ENCODE peak calls at places on chromosomes 12 and 14, in six cellular contexts. E, U, X, L, B and G are unnamed samples. For H3F3A, the result is how much of the 10 kb centered on the place peaks cover.

GRCh38 chr14:93898081-93898611 is 29.0 kb upstream of the FAM181A start:
- DNase-seq in X (no peak), E (no peak), B (no peak), U (no peak), L (no peak), G (no peak)

GRCh38 chr12:65631621-65632111 is 192.6 kb upstream of the HMGA2 start:
- DNase-seq in U (no peak), X (no peak), E (no peak), B (no peak), L (peak), G (peak)

GRCh38 chr12:19074700-19075099 is 54.8 kb upstream of the PLEKHA5 start:
- DNase-seq in X (no peak), U (no peak), E (no peak), B (no peak), L (peak), G (peak)

GRCh38 chr12:111436811-111437210 is 31.1 kb downstream of the SH2B3 start:
- DNase-seq in X (no peak), E (no peak), B (no peak), U (no peak), L (no peak), G (no peak)

GRCh38 chr12:53959314-53959713 is 4.6 kb downstream of the HOXC12 start:
- DNase-seq in U (no peak), E (no peak), X (no peak), L (no peak), B (no peak), G (no peak)

GRCh38 chr12:53975816-53976152 is 1.0 kb upstream of the HOTAIR start:
- DNase-seq in L (no peak), E (no peak), U (no peak), X (no peak), B (no peak), G (no peak)

GRCh38 chr12:131980263-131980662 is 30.5 kb downstream of the EP400 start:
- DNase-seq in U (no peak), X (no peak), E (no peak), L (peak), B (no peak), G (peak)

GRCh38 chr14:90893510-90893909 is 77.3 kb upstream of the TTC7B start:
- DNase-seq in U (no peak), E (no peak), X (no peak), B (no peak), L (no peak), G (no peak)

GRCh38 chr12:12533238-12533829 is 29.3 kb downstream of the DUSP16 start:
- DNase-seq in X (no peak), E (peak), U (no peak), L (no peak), B (peak), G (no peak)

GRCh38 chr14:50772361-50772760 is 58.6 kb downstream of the NIN start:
- DNase-seq in B (no peak), L (peak), U (no peak), X (no peak), E (no peak), G (no peak)

GRCh38 chr12:50840809-50841487 is 1.8 kb upstream of the TMPRSS12 start:
- DNase-seq in B (no peak), X (no peak), L (no peak), E (no peak), U (no peak), G (peak)

GRCh38 chr12:91687052-91688017 is 458.3 kb downstream of the BTG1 start:
- DNase-seq in B (no peak), E (no peak), U (no peak), L (peak), X (no peak), G (peak)

GRCh38 chr12:109389146-109389545 is 41.4 kb downstream of the MYO1H start:
- DNase-seq in X (no peak), E (peak), U (peak), L (peak), B (peak), G (no peak)

GRCh38 chr12:94282675-94283074 is 134.3 kb downstream of the PLXNC1 start:
- DNase-seq in B (no peak), X (no peak), U (no peak), L (no peak), E (no peak), G (no peak)

GRCh38 chr12:67067453-67068203 is 201.5 kb upstream of the CAND1 start:
- DNase-seq in E (peak), B (peak), X (peak), U (no peak), L (no peak), G (peak)

DNA sequence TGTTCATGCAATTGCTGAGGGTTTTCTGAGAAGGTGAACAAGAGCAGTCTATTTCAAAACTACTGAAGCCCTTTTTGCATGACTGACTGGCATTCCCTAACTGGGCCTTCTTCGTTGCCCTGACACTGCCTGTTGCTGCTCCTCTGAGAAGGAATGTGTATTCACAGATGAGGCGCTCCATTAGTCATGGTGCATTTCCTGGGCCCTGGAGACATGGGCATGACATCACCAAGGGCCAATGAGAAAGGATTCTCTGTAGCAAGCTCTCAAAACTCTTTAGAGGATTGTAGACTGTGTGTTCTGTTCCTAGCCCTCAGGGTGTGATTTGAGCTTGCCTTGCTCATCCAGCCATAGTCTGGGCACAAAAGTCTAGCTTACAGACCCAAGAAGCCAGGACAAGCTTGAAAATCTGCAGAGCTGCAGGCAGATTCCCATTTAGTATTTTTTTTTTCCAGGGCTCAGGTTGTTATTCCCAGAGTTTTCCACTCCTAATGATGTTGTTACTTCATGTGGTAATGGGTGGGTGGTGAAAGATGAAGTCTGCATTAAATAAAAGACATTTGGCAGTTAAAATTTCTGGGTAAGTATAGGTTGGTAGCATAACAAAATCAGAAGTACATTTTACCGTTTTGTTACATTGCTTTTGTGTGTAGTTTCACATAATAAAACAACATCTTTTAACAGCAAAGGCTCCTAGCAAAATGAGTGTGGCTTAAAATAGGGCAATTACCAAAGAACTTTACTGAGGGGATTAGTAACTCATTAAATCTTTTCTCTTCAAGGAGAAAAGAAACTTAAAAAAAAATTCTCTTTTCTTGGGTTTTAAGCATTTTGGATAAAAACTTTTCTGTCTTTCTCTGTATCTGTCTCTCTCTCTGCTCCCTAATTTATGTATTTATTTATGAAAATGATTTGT is 318.4 kb downstream of the RAD51B start:
- DNase-seq in B (peak), E (peak), X (peak), L (peak), U (no peak), G (peak)
- TF ChIP-seq EZH2phosphoT487 in B (no peak), E (no peak), X (no peak), L (no peak), U (no peak), G (no peak)

GRCh38 chr12:104306943-104307654 is 3.6 kb downstream of the EID3 start:
- DNase-seq in X (no peak), E (no peak), L (no peak), B (no peak), U (no peak), G (no peak)

GRCh38 chr12:104307655-104308000 is 4.1 kb downstream of the EID3 start:
- DNase-seq in L (no peak), X (no peak), E (no peak), U (no peak), B (no peak), G (no peak)

GRCh38 chr12:104312202-104312601 is 8.7 kb downstream of the EID3 start:
- DNase-seq in X (no peak), U (no peak), B (no peak), E (no peak), L (no peak), G (no peak)

GRCh38 chr12:104310751-104311297 is 7.3 kb downstream of the EID3 start:
- DNase-seq in U (no peak), X (no peak), E (no peak), B (no peak), L (no peak), G (no peak)

DNA sequence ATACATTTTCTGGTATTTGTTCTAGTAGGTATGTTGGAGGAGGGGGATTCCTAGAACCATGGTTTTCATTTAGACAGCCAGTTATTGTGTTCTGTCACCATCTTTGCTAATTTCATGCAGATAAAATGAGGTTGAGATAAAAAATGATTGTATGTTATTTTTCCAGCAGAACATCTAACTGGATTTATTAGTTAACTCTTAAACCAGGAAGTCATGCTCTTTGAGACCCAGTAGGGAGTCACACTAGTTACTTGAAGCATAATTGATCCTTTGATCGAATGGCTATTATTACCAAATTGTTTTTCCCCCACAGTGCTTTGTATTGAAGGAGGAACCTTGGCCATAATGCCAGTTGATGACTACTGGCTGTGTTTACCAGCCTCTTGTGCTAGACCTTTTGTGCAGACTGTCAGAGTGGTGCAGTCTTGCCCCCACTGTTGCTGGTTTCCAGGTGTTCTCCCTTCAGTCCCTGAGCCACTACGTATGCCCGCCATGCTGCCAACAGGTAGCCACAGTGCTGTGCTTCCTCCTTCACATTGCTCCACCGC is 6.0 kb downstream of the EID3 start:
- DNase-seq in E (no peak), X (no peak), L (no peak), B (no peak), U (no peak), G (no peak)
- H3F3A ChIP-seq in E (under half), X (under half), L (half or more), B (under half), U (under half), G (under half)

DNA sequence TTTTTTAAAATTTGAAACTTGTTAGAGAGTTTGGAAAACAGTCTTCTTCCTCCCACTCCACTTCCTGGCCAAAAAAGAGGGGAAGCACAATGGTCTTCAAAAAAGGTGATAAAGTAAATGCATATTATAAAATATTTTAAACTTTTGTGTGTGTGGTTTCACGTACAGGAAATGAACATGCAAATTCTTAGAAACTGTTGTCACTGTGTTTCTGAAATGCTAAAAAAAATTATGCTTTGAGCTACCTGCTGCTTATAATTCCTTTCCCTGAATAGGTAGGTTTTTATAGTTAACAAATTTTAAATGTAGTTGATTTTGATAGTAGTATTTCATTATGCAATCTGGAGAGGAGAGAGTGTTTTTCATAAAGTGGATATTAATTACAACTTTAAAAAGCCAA is 3.0 kb downstream of the FGFR1OP2 start:
- DNase-seq in L (peak), X (no peak), B (no peak), U (peak), E (no peak), G (no peak)
- TF ChIP-seq EZH2phosphoT487 in L (no peak), X (no peak), B (no peak), U (no peak), E (no peak), G (no peak)

GRCh38 chr14:103536693-103537092 is 7.7 kb downstream of the TRMT61A start:
- DNase-seq in B (no peak), L (no peak), U (no peak), X (no peak), E (no peak), G (no peak)

GRCh38 chr14:103539056-103539825 is 10.2 kb downstream of the TRMT61A start:
- DNase-seq in X (no peak), E (no peak), L (no peak), U (no peak), B (no peak), G (peak)

GRCh38 chr14:103537175-103537990 is 8.4 kb downstream of the TRMT61A start:
- DNase-seq in X (no peak), B (no peak), U (no peak), E (no peak), L (peak), G (no peak)

GRCh38 chr14:103535891-103536565 is 7.0 kb downstream of the TRMT61A start:
- DNase-seq in L (no peak), U (no peak), B (no peak), X (no peak), E (no peak), G (no peak)

DNA sequence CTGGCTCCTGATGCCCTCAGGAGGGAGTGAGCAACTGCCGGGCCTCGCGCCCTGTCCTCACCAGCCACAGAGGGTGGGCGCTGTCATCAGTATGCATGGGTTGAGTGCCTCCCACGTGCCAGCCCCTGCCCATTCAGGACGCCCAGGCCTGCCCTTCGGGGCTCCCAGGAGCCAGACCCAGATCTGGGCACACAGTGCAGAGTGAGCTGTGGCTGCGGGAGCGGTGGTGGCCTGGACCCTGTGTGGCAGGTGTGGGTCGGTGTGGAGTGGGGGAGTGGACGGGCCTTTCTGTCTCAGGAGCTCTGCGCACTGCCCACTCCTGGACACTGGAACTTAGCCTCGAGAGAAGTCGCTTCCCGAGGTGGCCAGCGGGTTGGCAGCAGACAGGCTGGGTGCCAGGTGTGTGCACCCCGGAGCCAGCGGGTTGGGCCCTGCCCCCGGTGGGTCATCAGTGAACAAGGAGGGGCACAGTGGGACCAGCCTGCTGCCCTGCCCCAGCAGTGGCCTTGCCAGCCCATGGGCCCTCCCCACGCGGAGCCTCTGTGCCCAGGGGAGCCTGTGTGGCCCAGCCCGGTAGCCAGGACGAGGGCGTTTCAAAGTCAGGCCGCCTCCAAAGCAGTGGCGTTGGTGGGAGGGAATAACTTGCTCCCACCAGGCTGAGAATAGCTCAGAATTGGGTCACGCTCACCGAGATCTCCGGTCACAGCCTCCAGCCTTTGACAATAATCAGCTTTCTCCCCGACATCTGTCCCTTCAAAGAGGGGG is 9.5 kb downstream of the TRMT61A start:
- DNase-seq in E (no peak), B (peak), U (no peak), L (peak), X (no peak), G (no peak)
- H3F3A ChIP-seq in E (under half), B (under half), U (under half), L (under half), X (under half), G (under half)